ENCODE peak calls at places on chromosomes 3 and 15, in four cellular contexts. One of them, this sample, is unnamed. For H3K4me1, the result is how much of the 10 kb centered on the place peaks cover.

GRCh38 chr3:29267231-29267630 is 13.6 kb upstream of the RBMS3 start:
- DNase-seq in H1: no peak
- DNase-seq in A549: no peak
- DNase-seq in GM12878: no peak
- DNase-seq in this sample: no peak

GRCh38 chr3:64049136-64049535 is 25.8 kb upstream of the PSMD6 start:
- DNase-seq in H1: no peak
- DNase-seq in A549: peak
- DNase-seq in GM12878: no peak
- DNase-seq in this sample: no peak

GRCh38 chr3:125219261-125219701 is 6.7 kb upstream of the SLC12A8 start:
- DNase-seq in H1: no peak
- DNase-seq in A549: no peak
- DNase-seq in GM12878: no peak
- DNase-seq in this sample: no peak

GRCh38 chr3:48125026-48125704 is 63.1 kb downstream of the CDC25A start:
- DNase-seq in H1: no peak
- DNase-seq in A549: peak
- DNase-seq in GM12878: no peak
- DNase-seq in this sample: no peak

GRCh38 chr15:69757186-69757585 is 304.6 kb downstream of the RPLP1 start:
- DNase-seq in H1: no peak
- DNase-seq in A549: no peak
- DNase-seq in GM12878: no peak
- DNase-seq in this sample: no peak

GRCh38 chr3:48678056-48678455 is 7.7 kb downstream of the NCKIPSD start:
- DNase-seq in H1: no peak
- DNase-seq in A549: no peak
- DNase-seq in GM12878: no peak
- DNase-seq in this sample: no peak

GRCh38 chr15:83565133-83565532 is 88.8 kb upstream of the ADAMTSL3 start:
- DNase-seq in H1: no peak
- DNase-seq in A549: no peak
- DNase-seq in GM12878: no peak
- DNase-seq in this sample: no peak

GRCh38 chr3:19816631-19817030 is 117.4 kb downstream of the EFHB start:
- DNase-seq in H1: no peak
- DNase-seq in A549: no peak
- DNase-seq in GM12878: no peak
- DNase-seq in this sample: no peak

GRCh38 chr3:148146947-148147346 is 550.8 kb upstream of the AGTR1 start:
- DNase-seq in H1: no peak
- DNase-seq in A549: no peak
- DNase-seq in GM12878: no peak
- DNase-seq in this sample: no peak

GRCh38 chr15:70083423-70083822 is 14.3 kb downstream of the TLE3 start:
- DNase-seq in H1: no peak
- DNase-seq in A549: no peak
- DNase-seq in GM12878: no peak
- DNase-seq in this sample: no peak

GRCh38 chr15:35068861-35069260 is 16.2 kb downstream of the NANOGP8 start:
- DNase-seq in H1: no peak
- DNase-seq in A549: no peak
- DNase-seq in GM12878: no peak
- DNase-seq in this sample: no peak

GRCh38 chr3:11551019-11551418 is 92.7 kb downstream of the VGLL4 start:
- DNase-seq in H1: no peak
- DNase-seq in A549: no peak
- DNase-seq in GM12878: no peak
- DNase-seq in this sample: no peak

GRCh38 chr3:14451844-14452533 is 49.6 kb downstream of the SLC6A6 start:
- DNase-seq in H1: no peak
- DNase-seq in A549: peak
- DNase-seq in GM12878: no peak
- DNase-seq in this sample: peak
- H3K4me3 ChIP-seq in H1: no peak
- H3K4me3 ChIP-seq in A549: peak
- H3K4me3 ChIP-seq in GM12878: no peak
- H3K4me3 ChIP-seq in this sample: no peak

DNA sequence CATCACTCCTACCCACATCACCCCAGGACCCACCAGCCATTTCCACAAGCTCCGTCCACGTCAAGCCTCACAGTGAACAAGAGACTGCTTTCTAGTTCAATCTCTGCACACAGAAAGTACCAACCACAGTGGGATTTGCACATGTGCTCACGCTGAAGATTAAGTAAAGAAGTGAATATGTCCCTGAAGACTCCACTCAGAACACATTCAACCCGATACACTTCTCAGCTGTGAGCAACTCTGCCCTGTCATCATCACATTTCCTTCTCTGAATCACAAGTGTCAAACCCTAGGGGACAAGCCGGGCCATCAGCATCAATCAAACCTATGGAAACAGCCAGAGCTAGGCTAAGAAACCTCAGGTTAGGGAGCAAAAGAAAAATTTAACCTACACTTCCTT is 1.9 kb downstream of the STIMATE start:
- DNase-seq in H1: no peak
- DNase-seq in A549: no peak
- DNase-seq in GM12878: no peak
- DNase-seq in this sample: no peak
- H3K4me1 ChIP-seq in H1: under half
- H3K4me1 ChIP-seq in A549: under half
- H3K4me1 ChIP-seq in GM12878: under half
- H3K4me1 ChIP-seq in this sample: under half

GRCh38 chr3:41684802-41685740 is 276.8 kb downstream of the ULK4 start:
- DNase-seq in H1: no peak
- DNase-seq in A549: peak
- DNase-seq in GM12878: no peak
- DNase-seq in this sample: no peak
- TF ChIP-seq CTCF in H1: no peak
- TF ChIP-seq CTCF in A549: no peak
- TF ChIP-seq CTCF in GM12878: no peak
- TF ChIP-seq CTCF in this sample: no peak

DNA sequence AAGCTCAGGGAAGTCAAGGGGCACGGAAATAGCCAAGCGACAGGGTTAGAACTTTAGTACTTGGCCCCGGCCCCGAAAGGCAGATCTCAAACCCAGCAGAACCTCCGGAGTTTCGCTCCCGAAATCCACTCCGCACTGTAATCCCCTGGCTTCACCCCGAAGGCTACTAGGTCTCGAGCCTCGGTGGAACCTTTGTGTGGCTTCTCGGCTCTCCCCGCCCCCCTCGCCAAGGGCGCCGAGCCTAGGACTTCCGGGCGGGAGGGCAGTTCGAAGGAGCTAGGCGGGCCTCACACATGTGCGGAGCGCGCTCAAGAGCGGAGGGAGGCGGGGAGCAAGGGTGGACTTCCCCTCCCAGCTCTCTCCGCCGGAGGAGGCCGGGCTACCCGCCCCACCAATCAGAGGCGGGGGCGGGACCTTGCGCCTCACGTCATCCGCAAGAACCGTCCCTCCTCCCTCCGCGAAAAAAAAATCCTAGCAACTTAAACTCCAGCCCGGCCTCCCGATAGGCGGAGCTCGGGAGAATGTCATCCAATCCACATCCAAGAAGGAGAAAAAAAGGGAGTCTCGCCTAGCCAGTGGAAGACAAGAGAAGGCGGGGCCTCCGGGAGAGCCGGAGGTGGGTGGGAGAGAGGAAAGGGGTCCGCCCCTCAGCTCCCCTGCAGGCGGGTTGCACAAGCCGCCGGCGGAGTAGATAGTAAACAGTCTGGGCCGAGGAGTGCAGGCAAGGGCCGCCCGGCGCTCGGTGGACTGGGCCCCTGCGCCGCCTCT is 2.4 kb upstream of the SIN3A start:
- DNase-seq in H1: peak
- DNase-seq in A549: peak
- DNase-seq in GM12878: peak
- DNase-seq in this sample: peak
- H3K4me3 ChIP-seq in H1: peak
- H3K4me3 ChIP-seq in A549: peak
- H3K4me3 ChIP-seq in GM12878: peak
- H3K4me3 ChIP-seq in this sample: peak

DNA sequence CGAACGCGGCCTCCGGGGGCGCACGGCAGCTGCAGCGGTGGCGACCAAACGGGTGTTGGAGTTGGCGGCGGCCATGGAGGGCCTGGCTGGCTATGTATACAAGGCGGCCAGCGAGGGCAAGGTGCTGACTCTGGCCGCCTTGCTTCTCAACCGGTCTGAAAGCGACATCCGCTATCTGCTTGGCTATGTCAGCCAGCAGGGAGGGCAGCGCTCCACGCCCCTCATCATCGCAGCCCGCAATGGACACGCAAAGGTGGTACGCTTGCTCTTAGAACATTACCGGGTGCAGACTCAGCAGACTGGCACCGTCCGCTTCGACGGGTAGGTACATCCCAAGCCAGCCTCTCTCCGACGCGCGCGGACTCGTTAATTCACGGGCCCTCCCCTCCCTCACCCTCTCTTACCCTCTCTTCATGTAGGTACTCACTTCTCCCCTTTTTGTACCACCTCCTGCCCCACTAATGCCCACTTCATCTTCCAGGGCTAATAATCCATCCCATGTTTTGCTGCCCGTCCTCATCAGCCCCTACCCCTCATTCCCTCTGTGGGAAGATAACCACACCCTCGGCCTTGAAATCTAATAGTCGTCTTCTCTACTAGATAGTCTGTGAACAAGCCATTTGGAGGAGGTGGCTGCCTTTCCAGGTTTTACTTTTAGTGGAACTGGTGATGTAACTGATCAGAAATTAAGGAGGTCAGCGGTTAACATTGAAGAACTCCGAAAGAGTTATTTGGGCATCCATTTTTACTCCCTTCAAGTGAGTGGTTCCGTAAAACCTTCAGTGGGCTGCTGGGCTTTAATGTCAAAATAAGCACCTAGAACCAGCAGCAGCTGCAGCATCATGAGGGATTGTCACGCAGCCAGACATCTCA is 1.0 kb downstream of the FEM1B start:
- DNase-seq in H1: no peak
- DNase-seq in A549: peak
- DNase-seq in GM12878: no peak
- DNase-seq in this sample: no peak
- H3K4me1 ChIP-seq in H1: under half
- H3K4me1 ChIP-seq in A549: half or more
- H3K4me1 ChIP-seq in GM12878: under half
- H3K4me1 ChIP-seq in this sample: half or more

GRCh38 chr15:48914717-48915116 is 36.8 kb downstream of the EID1 start:
- DNase-seq in H1: no peak
- DNase-seq in A549: no peak
- DNase-seq in GM12878: no peak
- DNase-seq in this sample: no peak
- TF ChIP-seq CTCF in H1: no peak
- TF ChIP-seq CTCF in A549: no peak
- TF ChIP-seq CTCF in GM12878: no peak
- TF ChIP-seq CTCF in this sample: no peak

DNA sequence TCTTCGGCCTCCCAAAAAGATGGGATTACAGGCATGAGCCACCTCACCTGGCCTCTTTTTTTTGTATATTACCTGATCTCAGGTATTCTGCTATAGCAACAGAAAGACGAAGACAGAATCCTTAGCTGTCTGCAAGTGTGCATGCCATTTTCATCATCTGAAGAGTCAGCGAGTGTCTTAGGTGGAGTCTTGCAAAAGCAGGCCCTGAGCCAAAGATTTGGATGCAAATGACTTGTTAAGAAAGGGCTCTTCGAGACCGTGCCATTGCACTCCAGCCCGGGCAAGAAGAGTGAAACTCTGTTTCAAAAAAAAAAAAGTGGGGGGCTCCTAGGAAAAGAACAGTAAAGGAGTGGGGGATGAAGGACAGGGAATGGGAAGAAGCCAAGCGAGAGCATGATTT is 10.2 kb upstream of the TRIM69 start:
- DNase-seq in H1: no peak
- DNase-seq in A549: no peak
- DNase-seq in GM12878: no peak
- DNase-seq in this sample: no peak
- H3K4me3 ChIP-seq in H1: no peak
- H3K4me3 ChIP-seq in A549: no peak
- H3K4me3 ChIP-seq in GM12878: peak
- H3K4me3 ChIP-seq in this sample: peak

GRCh38 chr3:157087398-157088132 is 72.4 kb downstream of the CCNL1 start:
- DNase-seq in H1: no peak
- DNase-seq in A549: peak
- DNase-seq in GM12878: no peak
- DNase-seq in this sample: no peak

GRCh38 chr3:157088133-157088488 is 71.8 kb downstream of the CCNL1 start:
- DNase-seq in H1: no peak
- DNase-seq in A549: no peak
- DNase-seq in GM12878: no peak
- DNase-seq in this sample: no peak

GRCh38 chr3:157088506-157089454 is 71.2 kb downstream of the CCNL1 start:
- DNase-seq in H1: peak
- DNase-seq in A549: peak
- DNase-seq in GM12878: peak
- DNase-seq in this sample: peak

GRCh38 chr3:157086053-157086761 is 73.7 kb downstream of the CCNL1 start:
- DNase-seq in H1: no peak
- DNase-seq in A549: no peak
- DNase-seq in GM12878: no peak
- DNase-seq in this sample: peak

DNA sequence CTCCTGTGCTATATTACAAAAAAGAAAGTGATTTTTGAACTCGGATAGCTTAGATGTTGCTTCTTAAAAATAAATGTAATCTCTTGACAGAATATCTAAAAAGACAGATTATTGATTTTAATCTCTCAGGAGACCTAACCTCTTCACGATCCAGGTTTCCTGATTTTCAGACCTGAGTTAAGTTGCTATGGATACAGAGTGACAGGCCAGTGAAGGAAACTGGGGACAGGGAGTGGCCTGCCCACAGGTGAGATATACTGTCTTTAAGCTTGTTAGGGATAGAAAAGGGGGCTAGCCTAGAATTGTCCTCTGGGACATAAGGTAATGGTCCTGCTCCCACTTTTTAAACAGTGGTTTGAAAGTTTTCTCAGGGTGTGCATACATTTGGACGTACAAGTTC is 73.2 kb downstream of the CCNL1 start:
- DNase-seq in H1: no peak
- DNase-seq in A549: no peak
- DNase-seq in GM12878: no peak
- DNase-seq in this sample: no peak
- H3K4me1 ChIP-seq in H1: under half
- H3K4me1 ChIP-seq in A549: under half
- H3K4me1 ChIP-seq in GM12878: under half
- H3K4me1 ChIP-seq in this sample: under half

DNA sequence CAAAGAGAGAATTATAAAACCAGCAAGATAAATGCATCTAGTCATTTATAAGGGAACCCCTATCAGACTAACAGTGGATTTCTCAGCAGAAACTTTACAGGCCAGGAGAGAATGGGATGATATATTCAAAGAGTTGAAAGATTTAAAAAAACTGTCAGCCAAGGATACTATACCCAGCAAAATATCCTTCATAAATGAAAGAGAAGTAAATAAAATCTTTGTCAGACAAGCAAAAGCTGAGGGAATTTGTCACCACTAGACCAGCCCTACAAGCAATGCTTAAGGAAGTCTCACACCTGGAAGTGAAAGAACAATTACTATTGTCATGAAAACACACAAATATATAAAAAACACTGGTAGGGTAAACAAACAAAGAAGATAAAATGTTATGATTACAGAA is 113.4 kb upstream of the FAM3D start:
- DNase-seq in H1: no peak
- DNase-seq in A549: peak
- DNase-seq in GM12878: no peak
- DNase-seq in this sample: no peak
- TF ChIP-seq CTCF in H1: no peak
- TF ChIP-seq CTCF in A549: no peak
- TF ChIP-seq CTCF in GM12878: no peak
- TF ChIP-seq CTCF in this sample: no peak

This sample was measured in psoas muscle.